ENCODE peak calls at places on chromosomes 13 and 19, in six cellular contexts. E is foreskin fibroblast, M is fibroblast of mammary gland, P is epithelial cell of proximal tubule, K is AG10803, I is A549. Y is an unnamed sample.

GRCh38 chr13:110715395-110716234 is 2.1 kb downstream of the ING1 start:
- DNase-seq in E (peak; percentile 99), M (peak; percentile 99), P (peak; percentile 96), K (peak; percentile 100), I (peak; percentile 98), Y (peak; percentile 99)

GRCh38 chr19:38036707-38037106 is 129.7 kb downstream of the SIPA1L3 start:
- DNase-seq in E (no peak), M (no peak), P (no peak), K (no peak), I (no peak), Y (no peak)

GRCh38 chr19:8630796-8631424 is 477 bp downstream of the NFILZ start:
- DNase-seq in E (no peak), M (no peak), P (no peak), K (no peak), I (no peak), Y (no peak)

GRCh38 chr13:61142506-61142905 is 273.1 kb downstream of the PCDH20 start:
- DNase-seq in E (no peak), M (no peak), P (peak; percentile 27), K (no peak), I (no peak), Y (no peak)

GRCh38 chr13:97125051-97125809 is 96.9 kb upstream of the MBNL2 start:
- DNase-seq in E (peak; percentile 91), M (peak; percentile 97), P (no peak), K (peak; percentile 75), I (peak; percentile 41), Y (no peak)

GRCh38 chr13:19959141-19959830 is 759 bp downstream of the ZMYM2 start:
- DNase-seq in E (peak; percentile 77), M (peak; percentile 29), P (no peak), K (peak; percentile 52), I (peak; percentile 35), Y (no peak)

GRCh38 chr13:87536499-87536898 is 134.7 kb upstream of the SLITRK5 start:
- DNase-seq in E (no peak), M (no peak), P (no peak), K (no peak), I (no peak), Y (no peak)

GRCh38 chr19:6590458-6591319 is at the start of gene CD70:
- DNase-seq in E (no peak), M (no peak), P (no peak), K (no peak), I (peak; percentile 55), Y (no peak)

GRCh38 chr13:83008496-83008895 is 873.8 kb downstream of the SLITRK1 start:
- DNase-seq in E (no peak), M (no peak), P (no peak), K (no peak), I (no peak), Y (no peak)

GRCh38 chr13:20099319-20099718 is 61.5 kb downstream of the GJA3 start:
- DNase-seq in E (no peak), M (no peak), P (no peak), K (no peak), I (no peak), Y (no peak)

GRCh38 chr13:39840201-39840600 is 184.7 kb downstream of the COG6 start:
- DNase-seq in E (no peak), M (peak; percentile 19), P (no peak), K (no peak), I (no peak), Y (no peak)

GRCh38 chr19:18023596-18024212 is 15.7 kb downstream of the ARRDC2 start:
- DNase-seq in E (no peak), M (peak; percentile 72), P (no peak), K (peak; percentile 39), I (no peak), Y (no peak)

GRCh38 chr13:74274946-74275345 is 140.7 kb upstream of the KLF12 start:
- DNase-seq in E (peak; percentile 22), M (no peak), P (no peak), K (peak; percentile 40), I (no peak), Y (no peak)

GRCh38 chr19:51142119-51142518 is at the start of gene SIGLEC7:
- DNase-seq in E (no peak), M (no peak), P (no peak), K (no peak), I (no peak), Y (no peak)

GRCh38 chr13:109654341-109655205 is 131.8 kb downstream of the IRS2 start:
- DNase-seq in E (peak; percentile 61), M (peak; percentile 92), P (no peak), K (peak; percentile 25), I (no peak), Y (no peak)

GRCh38 chr19:14413765-14414171 is 5.4 kb downstream of the DDX39A start:
- DNase-seq in E (peak; percentile 58), M (peak; percentile 66), P (no peak), K (no peak), I (no peak), Y (no peak)

GRCh38 chr19:15118248-15118647 is 11.0 kb downstream of the SYDE1 start:
- DNase-seq in E (no peak), M (no peak), P (no peak), K (no peak), I (no peak), Y (no peak)

GRCh38 chr19:29672933-29673336 is 7.7 kb downstream of the PLEKHF1 start:
- DNase-seq in E (no peak), M (no peak), P (no peak), K (no peak), I (no peak), Y (no peak)

GRCh38 chr19:14147797-14148605 is 11.6 kb upstream of the ASF1B start:
- DNase-seq in E (peak; percentile 89), M (peak; percentile 59), P (no peak), K (peak; percentile 64), I (peak; percentile 45), Y (no peak)

GRCh38 chr19:12656899-12657571 is 9.5 kb downstream of the MAN2B1 start:
- DNase-seq in E (no peak), M (no peak), P (no peak), K (no peak), I (no peak), Y (no peak)

GRCh38 chr19:16216744-16217670 is 19.3 kb downstream of the AP1M1 start:
- DNase-seq in E (no peak), M (no peak), P (no peak), K (no peak), I (no peak), Y (no peak)

DNA sequence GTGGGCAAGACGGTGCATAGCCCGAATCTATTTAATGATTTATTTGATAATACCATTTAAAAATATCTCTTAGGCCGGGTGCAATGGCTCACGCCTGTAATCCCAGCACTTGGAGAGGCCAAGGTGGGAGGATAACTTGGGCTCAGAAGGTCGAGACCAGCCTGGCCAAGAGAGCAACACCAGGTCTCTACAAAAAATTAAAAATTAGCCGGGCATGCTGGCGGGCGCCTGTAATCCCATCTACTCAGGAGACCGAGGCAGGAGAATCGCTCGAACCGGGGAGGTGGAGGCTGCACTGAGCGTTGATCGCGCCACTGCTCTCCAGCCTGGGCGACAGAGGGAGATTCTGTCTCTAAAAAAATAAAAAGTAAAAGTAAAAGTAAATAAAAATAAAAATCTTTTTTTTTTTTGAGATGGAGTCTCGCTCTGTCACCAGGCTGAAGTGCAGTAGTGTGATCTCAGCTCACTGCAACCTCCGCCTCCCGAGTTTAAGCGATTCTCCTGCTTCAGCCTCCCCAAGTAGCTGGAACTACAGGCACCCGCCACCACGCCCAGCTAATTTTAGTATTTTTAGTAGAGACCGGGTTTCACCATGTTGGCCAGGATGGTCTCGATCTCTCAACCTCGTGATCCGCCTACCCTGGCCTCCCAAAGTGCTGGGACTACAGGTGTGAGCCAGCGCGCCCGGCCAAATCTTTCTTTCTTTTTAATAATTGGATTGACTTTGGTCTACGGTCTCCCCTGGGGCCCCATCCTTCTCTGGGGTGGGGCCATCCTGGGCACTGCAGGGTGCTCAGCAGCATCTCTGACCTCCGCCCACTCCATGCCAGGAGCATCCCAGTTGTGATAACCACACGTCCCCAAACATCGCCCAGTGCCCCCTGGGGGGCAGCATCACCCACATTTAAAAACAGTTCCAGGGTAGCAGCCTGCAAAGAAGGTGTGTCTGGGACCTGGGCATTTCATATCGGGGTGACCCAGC is 90.7 kb downstream of the GNG7 start:
- DNase-seq in E (no peak), M (no peak), P (no peak), K (no peak), I (no peak), Y (no peak)
- TF ChIP-seq CTCF in E (no peak), M (no peak), P (no peak), K (no peak), I (no peak), Y (no peak)

GRCh38 chr19:10593148-10593547 is 6.0 kb upstream of the AP1M2 start:
- DNase-seq in E (no peak), M (no peak), P (no peak), K (no peak), I (no peak), Y (no peak)

GRCh38 chr19:10586396-10586795 is 716 bp downstream of the AP1M2 start:
- DNase-seq in E (no peak), M (no peak), P (no peak), K (no peak), I (no peak), Y (no peak)

GRCh38 chr19:10583021-10583776 is 3.9 kb downstream of the AP1M2 start:
- DNase-seq in E (no peak), M (peak; percentile 12), P (no peak), K (no peak), I (peak; percentile 20), Y (no peak)

GRCh38 chr19:10587839-10588150 is 683 bp upstream of the AP1M2 start:
- DNase-seq in E (no peak), M (no peak), P (no peak), K (no peak), I (no peak), Y (no peak)

GRCh38 chr19:10587022-10587838 is at the start of gene AP1M2:
- DNase-seq in E (no peak), M (no peak), P (no peak), K (no peak), I (no peak), Y (no peak)
- H3K4me3 ChIP-seq in E (no peak within 1 kb of the TSS), M (no peak within 1 kb of the TSS), P (no peak within 1 kb of the TSS), K (no peak within 1 kb of the TSS), I (no peak within 1 kb of the TSS), Y (no peak within 1 kb of the TSS)

DNA sequence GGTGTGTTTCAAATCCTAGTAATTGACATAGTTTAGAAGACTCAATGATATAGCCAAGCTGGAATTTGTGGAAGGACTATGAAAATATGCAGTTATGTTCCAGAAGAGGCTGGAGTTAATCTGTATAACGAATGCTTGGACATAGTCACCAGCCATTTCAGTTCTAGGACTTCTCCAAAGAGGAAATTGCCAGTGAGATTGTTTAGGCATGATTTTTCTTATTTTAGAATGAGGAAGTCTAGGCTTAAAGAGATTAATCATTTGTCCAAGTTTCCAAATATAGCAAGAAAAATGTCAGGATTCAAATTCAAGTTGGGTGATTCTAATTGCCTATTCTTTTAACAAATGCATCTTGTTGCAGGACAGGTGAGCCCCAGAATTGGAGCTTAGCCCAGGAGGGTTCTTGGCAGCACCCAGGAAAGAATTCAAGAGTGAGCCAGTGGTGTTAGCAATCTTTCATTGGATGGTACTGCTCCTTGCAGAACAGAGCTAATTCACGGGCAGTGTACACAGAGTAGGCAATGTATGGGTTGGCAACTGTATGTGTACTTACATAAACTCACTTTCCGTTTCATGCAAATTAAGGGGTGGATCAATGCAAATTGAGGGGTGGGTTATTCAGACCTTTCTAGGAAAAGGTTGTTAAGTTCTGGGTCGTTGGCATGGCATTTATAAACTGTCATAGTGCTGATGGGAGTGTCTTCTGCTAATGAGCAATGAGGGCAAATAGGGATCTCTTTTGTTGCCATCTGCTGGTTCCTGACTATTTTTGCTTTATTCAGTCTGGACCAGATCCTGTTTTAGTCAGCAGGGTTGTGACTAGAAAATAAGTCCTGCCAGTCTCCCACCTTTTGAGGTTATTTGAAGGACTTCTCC is 763.2 kb upstream of the SLITRK1 start:
- DNase-seq in E (peak; percentile 45), M (peak; percentile 25), P (no peak), K (peak; percentile 88), I (no peak), Y (peak; percentile 87)
- TF ChIP-seq CTCF in E (no peak), M (no peak), P (no peak), K (no peak), I (no peak), Y (no peak)

GRCh38 chr19:19337120-19337519 is 16.5 kb downstream of the MAU2 start:
- DNase-seq in E (no peak), M (no peak), P (no peak), K (no peak), I (no peak), Y (no peak)
- H3K4me3 ChIP-seq in E (no peak overlapping the region), M (no peak overlapping the region), P (no peak overlapping the region), K (no peak overlapping the region), I (no peak overlapping the region), Y (no peak overlapping the region)

Y was measured in AG04449.